ENCODE peak calls at places on chromosomes 13 and 19, in seven cellular contexts. One of them, this sample, is unnamed.

GRCh38 chr19:8611890-8612806 is 1.6 kb upstream of the ADAMTS10 start:
- DNase-seq in H9: peak; percentile 54
- DNase-seq in IMR-90: peak; percentile 66
- DNase-seq in mesenchymal stem cell: peak; percentile 63
- DNase-seq in mesendoderm: peak; percentile 79
- DNase-seq in H1: peak; percentile 41
- DNase-seq in trophoblast cell: no peak
- DNase-seq in this sample: no peak

GRCh38 chr13:50400930-50401553 is 385.8 kb downstream of the KCNRG start:
- DNase-seq in H9: no peak
- DNase-seq in IMR-90: peak; percentile 92
- DNase-seq in mesenchymal stem cell: peak; percentile 73
- DNase-seq in mesendoderm: no peak
- DNase-seq in H1: no peak
- DNase-seq in trophoblast cell: no peak
- DNase-seq in this sample: no peak

GRCh38 chr19:58059003-58059671 is at the start of gene ZNF135:
- DNase-seq in H9: peak; percentile 92
- DNase-seq in IMR-90: peak; percentile 50
- DNase-seq in mesenchymal stem cell: peak; percentile 66
- DNase-seq in mesendoderm: peak; percentile 96
- DNase-seq in H1: peak; percentile 64
- DNase-seq in trophoblast cell: no peak
- DNase-seq in this sample: peak; percentile 80

GRCh38 chr13:112820318-112820717 is 130.5 kb downstream of the ATP11A start:
- DNase-seq in H9: no peak
- DNase-seq in IMR-90: no peak
- DNase-seq in mesenchymal stem cell: no peak
- DNase-seq in mesendoderm: no peak
- DNase-seq in H1: no peak
- DNase-seq in trophoblast cell: no peak
- DNase-seq in this sample: no peak

GRCh38 chr13:80132741-80133601 is 208.0 kb downstream of the SPRY2 start:
- DNase-seq in H9: no peak
- DNase-seq in IMR-90: peak; percentile 62
- DNase-seq in mesenchymal stem cell: peak; percentile 93
- DNase-seq in mesendoderm: peak; percentile 65
- DNase-seq in H1: no peak
- DNase-seq in trophoblast cell: no peak
- DNase-seq in this sample: no peak

GRCh38 chr13:63873936-63874335 is 2458.3 kb upstream of the PCDH20 start:
- DNase-seq in H9: no peak
- DNase-seq in IMR-90: no peak
- DNase-seq in mesenchymal stem cell: no peak
- DNase-seq in mesendoderm: no peak
- DNase-seq in H1: no peak
- DNase-seq in trophoblast cell: no peak
- DNase-seq in this sample: no peak

GRCh38 chr13:30868806-30869470 is 37.1 kb upstream of the MEDAG start:
- DNase-seq in H9: no peak
- DNase-seq in IMR-90: peak; percentile 45
- DNase-seq in mesenchymal stem cell: peak; percentile 54
- DNase-seq in mesendoderm: peak; percentile 25
- DNase-seq in H1: no peak
- DNase-seq in trophoblast cell: no peak
- DNase-seq in this sample: no peak

GRCh38 chr19:35030257-35031071 is at the start of gene SCN1B:
- DNase-seq in H9: peak; percentile 63
- DNase-seq in IMR-90: peak; percentile 55
- DNase-seq in mesenchymal stem cell: peak; percentile 76
- DNase-seq in mesendoderm: peak; percentile 76
- DNase-seq in H1: no peak
- DNase-seq in trophoblast cell: no peak
- DNase-seq in this sample: peak; percentile 56

GRCh38 chr19:33395561-33396550 is 22.3 kb downstream of the CEBPG start:
- DNase-seq in H9: no peak
- DNase-seq in IMR-90: peak; percentile 41
- DNase-seq in mesenchymal stem cell: no peak
- DNase-seq in mesendoderm: no peak
- DNase-seq in H1: no peak
- DNase-seq in trophoblast cell: no peak
- DNase-seq in this sample: no peak

GRCh38 chr13:27858046-27858445 is 61.8 kb upstream of the PDX1 start:
- DNase-seq in H9: no peak
- DNase-seq in IMR-90: no peak
- DNase-seq in mesenchymal stem cell: no peak
- DNase-seq in mesendoderm: no peak
- DNase-seq in H1: no peak
- DNase-seq in trophoblast cell: peak; percentile 27
- DNase-seq in this sample: no peak

GRCh38 chr13:112066624-112067004 is 335 bp upstream of the SOX1 start:
- DNase-seq in H9: peak; percentile 91
- DNase-seq in IMR-90: no peak
- DNase-seq in mesenchymal stem cell: peak; percentile 6
- DNase-seq in mesendoderm: peak; percentile 84
- DNase-seq in H1: no peak
- DNase-seq in trophoblast cell: no peak
- DNase-seq in this sample: peak; percentile 88

GRCh38 chr13:80888421-80888820 is 547.5 kb upstream of the SPRY2 start:
- DNase-seq in H9: no peak
- DNase-seq in IMR-90: no peak
- DNase-seq in mesenchymal stem cell: no peak
- DNase-seq in mesendoderm: no peak
- DNase-seq in H1: no peak
- DNase-seq in trophoblast cell: no peak
- DNase-seq in this sample: no peak

GRCh38 chr13:67410645-67411044 is 180.5 kb upstream of the PCDH9 start:
- DNase-seq in H9: no peak
- DNase-seq in IMR-90: no peak
- DNase-seq in mesenchymal stem cell: no peak
- DNase-seq in mesendoderm: peak; percentile 31
- DNase-seq in H1: no peak
- DNase-seq in trophoblast cell: no peak
- DNase-seq in this sample: peak; percentile 21

GRCh38 chr13:114043421-114044053 is 69.7 kb upstream of the C13orf46 start:
- DNase-seq in H9: peak; percentile 86
- DNase-seq in IMR-90: peak; percentile 95
- DNase-seq in mesenchymal stem cell: peak; percentile 98
- DNase-seq in mesendoderm: peak; percentile 94
- DNase-seq in H1: no peak
- DNase-seq in trophoblast cell: no peak
- DNase-seq in this sample: peak; percentile 29

GRCh38 chr13:31234729-31235128 is 35.0 kb downstream of the B3GLCT start:
- DNase-seq in H9: peak; percentile 45
- DNase-seq in IMR-90: no peak
- DNase-seq in mesenchymal stem cell: no peak
- DNase-seq in mesendoderm: peak; percentile 50
- DNase-seq in H1: no peak
- DNase-seq in trophoblast cell: no peak
- DNase-seq in this sample: no peak

GRCh38 chr19:18733196-18733647 is 49.7 kb downstream of the CRTC1 start:
- DNase-seq in H9: no peak
- DNase-seq in IMR-90: peak; percentile 93
- DNase-seq in mesenchymal stem cell: peak; percentile 92
- DNase-seq in mesendoderm: no peak
- DNase-seq in H1: no peak
- DNase-seq in trophoblast cell: no peak
- DNase-seq in this sample: no peak

GRCh38 chr13:33178197-33178699 is 107.3 kb downstream of the STARD13 start:
- DNase-seq in H9: no peak
- DNase-seq in IMR-90: no peak
- DNase-seq in mesenchymal stem cell: no peak
- DNase-seq in mesendoderm: no peak
- DNase-seq in H1: no peak
- DNase-seq in trophoblast cell: no peak
- DNase-seq in this sample: no peak

GRCh38 chr13:64278493-64278892 is 2862.8 kb upstream of the PCDH20 start:
- DNase-seq in H9: no peak
- DNase-seq in IMR-90: peak; percentile 78
- DNase-seq in mesenchymal stem cell: peak; percentile 22
- DNase-seq in mesendoderm: no peak
- DNase-seq in H1: no peak
- DNase-seq in trophoblast cell: no peak
- DNase-seq in this sample: no peak

GRCh38 chr19:10486551-10486950 is 16.6 kb downstream of the KEAP1 start:
- DNase-seq in H9: no peak
- DNase-seq in IMR-90: no peak
- DNase-seq in mesenchymal stem cell: no peak
- DNase-seq in mesendoderm: no peak
- DNase-seq in H1: no peak
- DNase-seq in trophoblast cell: no peak
- DNase-seq in this sample: no peak

GRCh38 chr13:73228546-73228945 is 169.7 kb downstream of the KLF5 start:
- DNase-seq in H9: no peak
- DNase-seq in IMR-90: peak; percentile 28
- DNase-seq in mesenchymal stem cell: peak; percentile 23
- DNase-seq in mesendoderm: no peak
- DNase-seq in H1: no peak
- DNase-seq in trophoblast cell: no peak
- DNase-seq in this sample: no peak

GRCh38 chr13:111292710-111293485 is 27.5 kb upstream of the TEX29 start:
- DNase-seq in H9: no peak
- DNase-seq in IMR-90: no peak
- DNase-seq in mesenchymal stem cell: no peak
- DNase-seq in mesendoderm: no peak
- DNase-seq in H1: no peak
- DNase-seq in trophoblast cell: no peak
- DNase-seq in this sample: no peak

GRCh38 chr19:56839665-56840451 is 668 bp downstream of the PEG3 start:
- DNase-seq in H9: no peak
- DNase-seq in IMR-90: no peak
- DNase-seq in mesenchymal stem cell: no peak
- DNase-seq in mesendoderm: peak; percentile 99
- DNase-seq in H1: no peak
- DNase-seq in trophoblast cell: peak; percentile 95
- DNase-seq in this sample: peak; percentile 92

GRCh38 chr13:28316841-28317240 is 178.1 kb downstream of the FLT1 start:
- DNase-seq in H9: no peak
- DNase-seq in IMR-90: no peak
- DNase-seq in mesenchymal stem cell: no peak
- DNase-seq in mesendoderm: no peak
- DNase-seq in H1: no peak
- DNase-seq in trophoblast cell: no peak
- DNase-seq in this sample: no peak

DNA sequence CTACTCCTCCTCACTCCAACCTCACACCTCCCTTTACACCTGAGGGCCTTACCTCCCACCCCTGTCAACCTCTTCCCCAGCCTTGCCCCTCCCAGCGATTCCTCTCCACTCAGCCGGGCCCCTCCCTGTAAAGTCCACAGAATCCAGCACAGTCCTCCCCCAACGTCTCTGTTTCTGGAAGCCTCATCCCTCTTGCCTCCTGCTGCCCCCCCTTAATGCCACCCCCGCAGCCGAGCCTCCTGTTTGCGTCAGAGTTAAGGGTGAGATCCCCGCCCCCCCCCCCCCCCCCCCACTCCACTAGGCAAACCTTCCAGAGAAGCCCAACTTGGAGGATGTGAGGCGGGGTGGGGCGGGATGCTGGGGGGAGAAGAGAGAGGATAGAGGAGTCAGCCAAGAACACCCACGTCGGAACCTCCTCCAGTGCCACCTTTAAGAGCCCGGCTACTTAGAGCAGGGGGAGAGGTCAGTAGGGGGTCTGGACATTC is 2.1 kb downstream of the UNC13A start:
- DNase-seq in H9: peak; percentile 58
- DNase-seq in IMR-90: no peak
- DNase-seq in mesenchymal stem cell: peak; percentile 42
- DNase-seq in mesendoderm: peak; percentile 63
- DNase-seq in H1: no peak
- DNase-seq in trophoblast cell: no peak
- DNase-seq in this sample: no peak
- H3K27ac ChIP-seq in H9: no peak overlapping the region
- H3K27ac ChIP-seq in IMR-90: no peak overlapping the region
- H3K27ac ChIP-seq in mesenchymal stem cell: no peak overlapping the region
- H3K27ac ChIP-seq in mesendoderm: peak overlapping the region; percentile 13
- H3K27ac ChIP-seq in H1: peak overlapping the region; percentile 79
- H3K27ac ChIP-seq in trophoblast cell: no peak overlapping the region
- H3K27ac ChIP-seq in this sample: no peak overlapping the region

GRCh38 chr19:16608290-16608704 is 19.7 kb downstream of the MED26 start:
- DNase-seq in H9: no peak
- DNase-seq in IMR-90: peak; percentile 91
- DNase-seq in mesenchymal stem cell: peak; percentile 96
- DNase-seq in mesendoderm: no peak
- DNase-seq in H1: no peak
- DNase-seq in trophoblast cell: no peak
- DNase-seq in this sample: no peak
- H4K8ac ChIP-seq in H9: no peak overlapping the region
- H4K8ac ChIP-seq in IMR-90: no peak overlapping the region
- H4K8ac ChIP-seq in mesenchymal stem cell: no peak overlapping the region
- H4K8ac ChIP-seq in mesendoderm: no peak overlapping the region
- H4K8ac ChIP-seq in H1: no peak overlapping the region
- H4K8ac ChIP-seq in trophoblast cell: no peak overlapping the region
- H4K8ac ChIP-seq in this sample: no peak overlapping the region

DNA sequence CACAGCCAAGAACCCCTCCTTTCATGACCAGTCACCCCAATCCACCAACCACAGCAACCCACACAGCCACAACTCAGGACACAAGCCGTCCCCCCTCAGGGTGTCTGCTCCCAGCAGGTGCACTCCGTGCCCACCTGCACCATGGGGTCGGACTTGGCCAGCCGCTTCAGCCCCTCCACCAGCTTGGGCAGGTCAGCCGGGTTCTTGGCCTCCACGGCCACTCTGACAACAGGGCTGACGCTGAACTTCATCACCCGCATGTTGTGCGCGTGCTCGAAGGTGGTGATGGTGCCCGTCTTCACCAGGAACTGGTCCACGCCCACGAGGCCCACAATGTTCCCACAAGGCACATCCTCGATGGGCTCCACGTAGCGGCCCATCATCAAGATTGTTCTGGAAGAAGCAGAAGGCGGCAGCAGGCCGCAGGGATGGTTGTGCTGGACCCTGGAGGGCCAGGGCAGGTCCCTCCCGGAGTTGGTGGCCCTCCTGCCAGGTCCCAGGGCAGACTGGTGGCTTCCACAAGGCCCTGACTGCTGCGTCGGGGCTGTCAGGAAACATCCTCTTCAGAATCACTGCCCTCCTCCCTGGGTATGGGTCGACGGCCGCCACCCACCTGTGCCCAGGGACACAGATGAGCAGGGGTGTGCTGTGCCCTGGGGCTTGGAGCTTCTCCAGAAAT is 5.5 kb downstream of the EEF2 start:
- DNase-seq in H9: peak; percentile 29
- DNase-seq in IMR-90: no peak
- DNase-seq in mesenchymal stem cell: no peak
- DNase-seq in mesendoderm: no peak
- DNase-seq in H1: no peak
- DNase-seq in trophoblast cell: no peak
- DNase-seq in this sample: no peak
- H3K27ac ChIP-seq in H9: no peak overlapping the region
- H3K27ac ChIP-seq in IMR-90: no peak overlapping the region
- H3K27ac ChIP-seq in mesenchymal stem cell: no peak overlapping the region
- H3K27ac ChIP-seq in mesendoderm: no peak overlapping the region
- H3K27ac ChIP-seq in H1: no peak overlapping the region
- H3K27ac ChIP-seq in trophoblast cell: no peak overlapping the region
- H3K27ac ChIP-seq in this sample: no peak overlapping the region

DNA sequence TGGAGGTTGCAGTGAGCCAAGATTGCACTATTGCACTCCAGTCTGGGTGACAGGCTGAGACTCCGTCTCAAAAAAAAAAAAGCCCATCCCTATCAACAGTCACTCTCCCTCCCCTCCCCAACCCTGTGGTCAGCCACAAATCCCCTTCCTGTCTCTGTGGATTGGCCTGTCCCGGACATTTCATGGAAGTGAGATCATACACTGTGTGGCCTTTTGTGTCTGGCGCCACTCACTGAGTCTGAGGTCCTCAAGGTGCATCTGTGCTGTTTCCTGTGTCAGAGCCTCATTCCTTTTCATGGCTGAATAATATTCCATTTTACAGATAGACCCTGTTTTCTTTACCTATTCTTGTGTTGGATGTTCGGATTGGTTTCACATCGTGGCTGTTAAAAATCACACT is 149.5 kb downstream of the PTPRS start:
- DNase-seq in H9: no peak
- DNase-seq in IMR-90: no peak
- DNase-seq in mesenchymal stem cell: peak; percentile 25
- DNase-seq in mesendoderm: peak; percentile 52
- DNase-seq in H1: no peak
- DNase-seq in trophoblast cell: peak; percentile 41
- DNase-seq in this sample: no peak
- H4K8ac ChIP-seq in H9: no peak overlapping the region
- H4K8ac ChIP-seq in IMR-90: no peak overlapping the region
- H4K8ac ChIP-seq in mesenchymal stem cell: no peak overlapping the region
- H4K8ac ChIP-seq in mesendoderm: no peak overlapping the region
- H4K8ac ChIP-seq in H1: no peak overlapping the region
- H4K8ac ChIP-seq in trophoblast cell: no peak overlapping the region
- H4K8ac ChIP-seq in this sample: no peak overlapping the region

This sample was measured in neuronal stem cell.